ENCODE peak calls at places on chromosomes 7 and 10, in seven cellular contexts. J is NCI-H1417 treated with DMSO at 0.1 percent for 48 hours; U is stimulated activated CD4-positive, alpha-beta T cell treated with anti-CD3 and anti-CD28 coated beads, Interleukin-4, amount 100 ng/mL, for 4 hours; Z is ascending aorta; G is sciatic nerve; W is foreskin keratinocyte; A is iris pigment epithelial cell. O is an unnamed sample.

GRCh38 chr7:82617156-82617555 is 173.6 kb upstream of the CACNA2D1 start:
- DNase-seq in J (no peak), U (no peak), Z (no peak), G (no peak), W (no peak), A (no peak), O (no peak)

GRCh38 chr10:87038286-87038717 is 18.2 kb downstream of the FAM25A start:
- DNase-seq in J (no peak), U (no peak), Z (no peak), G (no peak), W (no peak), A (no peak), O (no peak)

GRCh38 chr10:132061030-132061429 is 4.7 kb upstream of the JAKMIP3 start:
- DNase-seq in J (no peak), U (no peak), Z (no peak), G (no peak), W (no peak), A (no peak), O (no peak)

GRCh38 chr7:89994483-89994882 is 159.8 kb upstream of the STEAP1 start:
- DNase-seq in J (no peak), U (no peak), Z (no peak), G (no peak), W (no peak), A (no peak), O (no peak)

GRCh38 chr10:94299417-94299816 is 63.3 kb downstream of the NOC3L start:
- DNase-seq in J (no peak), U (no peak), Z (no peak), G (no peak), W (no peak), A (peak; percentile 85), O (no peak)

GRCh38 chr10:97584060-97584797 is at the start of gene HOGA1:
- DNase-seq in J (no peak), U (no peak), Z (peak; percentile 61), G (peak; percentile 73), W (peak; percentile 43), A (peak; percentile 51), O (no peak)

GRCh38 chr10:78165617-78166016 is 132.0 kb downstream of the RPS24 start:
- DNase-seq in J (no peak), U (no peak), Z (no peak), G (no peak), W (no peak), A (no peak), O (no peak)

GRCh38 chr10:63711866-63712716 is 190.9 kb downstream of the REEP3 start:
- DNase-seq in J (no peak), U (no peak), Z (peak; percentile 89), G (peak; percentile 88), W (peak; percentile 81), A (peak; percentile 91), O (no peak)

GRCh38 chr7:133783276-133783675 is 343.9 kb upstream of the LRGUK start:
- DNase-seq in J (no peak), U (no peak), Z (no peak), G (no peak), W (peak; percentile 9), A (peak; percentile 14), O (no peak)

GRCh38 chr10:48900296-48900695 is 39.3 kb downstream of the LRRC18 start:
- DNase-seq in J (no peak), U (no peak), Z (no peak), G (no peak), W (no peak), A (no peak), O (no peak)

GRCh38 chr7:36157506-36158320 is 4.7 kb downstream of the EEPD1 start:
- DNase-seq in J (no peak), U (no peak), Z (no peak), G (no peak), W (peak; percentile 32), A (no peak), O (no peak)